ENCODE peak calls at places on chromosomes 16 and 17, in four cellular contexts. G is thoracic aorta, X is stomach, J is heart right ventricle. M is an unnamed sample.

GRCh38 chr16:88999457-89000206 is 22.6 kb upstream of the CBFA2T3 start:
- DNase-seq in J (no peak), X (no peak), G (no peak), M (no peak)

GRCh38 chr16:11957591-11958395 is 7.2 kb upstream of the TNFRSF17 start:
- DNase-seq in G (no peak), X (no peak), J (no peak), M (no peak)

GRCh38 chr17:79990051-79990592 is 45.5 kb downstream of the TBC1D16 start:
- DNase-seq in G (no peak), X (no peak), J (no peak), M (peak; percentile 50)

GRCh38 chr17:48037924-48038323 is 327 bp upstream of the COPZ2 start:
- DNase-seq in X (no peak), J (no peak), G (no peak), M (peak; percentile 44)

GRCh38 chr16:2468725-2469398 is 2.2 kb upstream of the NTN3 start:
- DNase-seq in J (peak; percentile 51), X (no peak), G (no peak), M (no peak)

GRCh38 chr16:4273858-4274291 is 1.1 kb upstream of the TFAP4 start:
- DNase-seq in X (peak; percentile 62), J (peak; percentile 71), G (no peak), M (peak; percentile 79)

GRCh38 chr16:88927010-88927409 is 50.0 kb downstream of the CBFA2T3 start:
- DNase-seq in G (no peak), X (no peak), J (no peak), M (no peak)

GRCh38 chr17:1022278-1023024 is 25.5 kb downstream of the TIMM22 start:
- DNase-seq in J (peak; percentile 81), X (no peak), G (no peak), M (no peak)

GRCh38 chr17:17125136-17126084 is 80.7 kb downstream of the PLD6 start:
- DNase-seq in G (no peak), X (no peak), J (no peak), M (no peak)

GRCh38 chr16:63289834-63290460 is 1253.7 kb upstream of the CDH8 start:
- DNase-seq in G (no peak), X (peak; percentile 46), J (no peak), M (no peak)

GRCh38 chr17:66337866-66338472 is 35.6 kb downstream of the PRKCA start:
- DNase-seq in J (no peak), G (no peak), X (no peak), M (no peak)

GRCh38 chr17:50551433-50551815 is 4.5 kb downstream of the SPATA20 start:
- DNase-seq in J (no peak), X (peak; percentile 52), G (no peak), M (no peak)

GRCh38 chr16:56463153-56463552 is 11.8 kb downstream of the OGFOD1 start:
- DNase-seq in J (no peak), X (no peak), G (no peak), M (no peak)
- H3K4me3 ChIP-seq in J (no peak overlapping the region), X (no peak overlapping the region), G (no peak overlapping the region), M (no peak overlapping the region)

GRCh38 chr16:67543582-67543981 is 15.0 kb downstream of the RIPOR1 start:
- DNase-seq in X (no peak), J (no peak), G (no peak), M (no peak)

GRCh38 chr16:67545665-67546024 is 16.7 kb upstream of the CTCF start:
- DNase-seq in J (no peak), G (no peak), X (no peak), M (no peak)

GRCh38 chr16:67543036-67543435 is 14.4 kb downstream of the RIPOR1 start:
- DNase-seq in J (no peak), X (no peak), G (no peak), M (no peak)

GRCh38 chr16:67544844-67545664 is 16.4 kb downstream of the RIPOR1 start:
- DNase-seq in X (no peak), G (no peak), J (no peak), M (no peak)

GRCh38 chr16:67544329-67544841 is 15.8 kb downstream of the RIPOR1 start:
- DNase-seq in G (no peak), X (no peak), J (no peak), M (no peak)
- TF ChIP-seq CTCF in G (no peak), X (no peak), J (no peak), M (no peak)

DNA sequence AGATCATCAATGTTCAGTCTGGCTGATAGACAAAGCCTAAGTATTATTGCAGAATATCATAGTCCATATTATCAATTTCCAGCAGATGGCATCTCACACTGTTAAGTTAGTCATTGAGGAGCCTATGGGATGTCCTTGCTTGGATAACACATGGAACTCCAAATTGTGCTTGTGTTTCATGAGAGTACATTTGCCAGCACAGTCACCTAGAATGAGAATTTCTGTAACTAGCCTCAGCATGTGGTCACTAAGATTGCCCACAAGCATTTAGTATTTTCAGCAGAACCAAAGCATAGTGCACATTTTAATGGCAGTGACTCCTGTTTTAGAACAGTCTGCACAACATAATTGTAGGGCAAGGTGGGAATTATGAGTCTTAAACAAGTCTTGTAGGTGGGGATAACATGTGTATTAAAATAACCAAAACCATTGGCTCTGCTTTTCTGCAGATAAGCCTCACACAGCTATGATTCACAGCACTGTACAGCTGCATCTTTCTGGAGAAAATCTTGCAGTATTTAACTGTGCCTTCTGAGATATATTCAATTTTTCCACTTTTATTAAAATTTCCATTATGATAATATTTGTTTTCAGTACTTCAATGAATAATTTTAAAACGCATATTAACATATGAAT is 882.8 kb upstream of the SOX9 start:
- DNase-seq in J (no peak), X (no peak), G (no peak), M (no peak)
- H3K4me1 ChIP-seq in J (no peaks in the 10 kb centered on the region), X (no peaks in the 10 kb centered on the region), G (no peaks in the 10 kb centered on the region), M (no peaks in the 10 kb centered on the region)

GRCh38 chr17:44346064-44346844 is 1.2 kb downstream of the GRN start:
- DNase-seq in X (no peak), J (no peak), G (no peak), M (peak; percentile 45)
- H3K4me3 ChIP-seq in X (peak overlapping the region; percentile 89), J (peak overlapping the region; percentile 50), G (peak overlapping the region; percentile 84), M (no peak overlapping the region)

DNA sequence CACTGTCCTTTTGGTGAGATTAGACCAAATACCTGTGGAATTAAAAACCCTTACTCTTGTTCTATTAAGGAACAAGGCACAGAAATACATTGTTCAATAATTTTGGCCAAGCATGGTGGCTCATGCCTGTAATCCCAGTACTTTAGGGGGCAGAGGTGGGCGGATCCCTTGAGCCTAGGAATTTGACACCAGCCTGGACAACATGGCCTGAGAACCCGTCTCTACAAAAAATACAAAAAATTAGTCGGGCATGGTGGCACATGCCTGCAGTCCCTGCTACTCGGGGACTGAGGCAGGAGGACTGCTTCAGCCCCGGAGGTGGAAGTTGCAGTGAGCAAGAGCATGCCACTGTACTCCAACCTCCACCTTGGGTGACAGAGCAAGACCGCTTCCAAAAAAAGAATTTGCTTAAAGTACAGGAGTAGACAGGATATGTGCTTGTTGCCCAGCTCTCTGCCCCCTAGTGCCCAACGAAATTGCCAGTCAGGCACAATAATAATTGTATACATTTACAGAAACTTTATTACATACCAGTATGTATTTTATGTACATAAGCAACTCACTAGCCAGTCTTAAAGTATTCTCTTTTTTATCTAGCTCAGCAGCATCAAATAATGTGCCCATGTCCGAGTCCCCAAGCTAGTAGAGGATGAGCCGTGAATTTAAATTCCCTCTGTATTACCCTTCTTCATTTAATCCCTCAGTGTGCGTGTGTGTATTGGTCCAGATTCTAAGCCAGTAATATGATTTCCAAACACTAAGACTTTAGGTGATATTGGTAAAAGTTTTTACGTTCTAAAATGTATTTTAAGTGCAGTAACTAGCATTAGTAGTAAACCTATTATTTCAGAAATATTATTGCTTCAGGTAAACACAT is 1.4 kb downstream of the THUMPD1 start:
- DNase-seq in J (no peak), X (no peak), G (no peak), M (no peak)
- TF ChIP-seq CTCF in J (no peak), X (peak; percentile 11), G (peak; percentile 21), M (no peak)

GRCh38 chr16:53219795-53220194 is 165.0 kb downstream of the CHD9 start:
- DNase-seq in X (no peak), J (no peak), G (no peak), M (no peak)
- H3K4me1 ChIP-seq in X (peaks cover 28% of the 10 kb centered on the region), J (peaks cover 81% of the 10 kb centered on the region), G (peaks cover 49% of the 10 kb centered on the region), M (no peaks in the 10 kb centered on the region)

GRCh38 chr16:29831490-29831889 is 11.2 kb downstream of the MVP start:
- DNase-seq in J (no peak), G (no peak), X (no peak), M (no peak)
- H3K4me3 ChIP-seq in J (no peak overlapping the region), G (no peak overlapping the region), X (no peak overlapping the region), M (no peak overlapping the region)

DNA sequence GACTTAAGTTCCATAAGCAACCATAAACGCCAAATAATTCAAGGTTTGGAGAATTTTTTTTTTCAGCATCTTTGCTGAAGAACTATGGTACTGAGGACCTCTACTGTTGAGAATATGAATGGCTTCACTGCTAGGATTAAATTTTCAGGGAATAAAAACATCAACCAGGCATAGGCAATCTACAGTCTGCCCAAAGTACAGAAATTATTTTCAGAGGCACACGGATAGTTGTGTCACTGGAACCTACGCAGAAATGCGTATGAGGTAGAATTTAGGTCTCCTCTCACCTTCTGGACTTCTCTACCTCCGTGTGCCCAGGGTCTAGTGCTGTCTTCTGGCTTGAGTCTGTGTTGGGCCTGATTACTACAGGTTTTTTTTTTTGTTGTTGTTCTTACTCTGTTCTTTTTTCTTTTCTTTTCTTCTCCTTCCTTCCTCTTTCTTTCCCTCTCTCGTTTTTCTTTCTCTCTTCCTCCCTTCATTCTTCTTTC is 39.7 kb downstream of the NACA2 start:
- DNase-seq in G (no peak), X (no peak), J (no peak), M (no peak)
- TF ChIP-seq CTCF in G (peak; percentile 60), X (peak; percentile 63), J (peak; percentile 27), M (peak; percentile 15)

M was measured in mucosa of descending colon.